ENCODE peak calls at places on chromosomes 6 and 20, in nine cellular contexts. I is WERI-Rb-1; U is right atrium auricular region; Y is fibroblast of lung; W is DND-41; S is upper lobe of left lung; L is ovary; F is psoas muscle; H is CD4-positive, alpha-beta T cell. V is an unnamed sample.

GRCh38 chr6:63197741-63198140 is 13.5 kb upstream of the FKBP1C start:
- DNase-seq in L (no peak), S (no peak), H (no peak), W (no peak), I (no peak), F (no peak), Y (no peak), U (no peak), V (no peak)

GRCh38 chr6:34521463-34522288 is 34.5 kb downstream of the SPDEF start:
- DNase-seq in W (no peak), L (no peak), Y (no peak), H (no peak), F (no peak), I (no peak), U (no peak), S (no peak), V (peak)

GRCh38 chr6:98894810-98895209 is 52.9 kb downstream of the FBXL4 start:
- DNase-seq in U (no peak), Y (peak), F (no peak), H (no peak), W (no peak), S (no peak), I (no peak), L (no peak), V (no peak)

GRCh38 chr6:154766288-154766687 is 33.1 kb downstream of the SCAF8 start:
- DNase-seq in H (no peak), U (no peak), I (no peak), Y (no peak), L (no peak), W (no peak), S (no peak), F (no peak), V (no peak)

GRCh38 chr6:64428186-64428585 is 792.6 kb downstream of the PHF3 start:
- DNase-seq in Y (no peak), S (no peak), H (no peak), I (no peak), U (no peak), F (no peak), W (no peak), L (no peak), V (no peak)

GRCh38 chr20:54608978-54609377 is 133.6 kb downstream of the DOK5 start:
- DNase-seq in F (no peak), I (no peak), H (no peak), W (no peak), S (no peak), U (no peak), L (no peak), Y (no peak), V (no peak)

GRCh38 chr6:33664506-33665057 is 43.5 kb downstream of the ITPR3 start:
- DNase-seq in L (no peak), W (no peak), F (no peak), Y (no peak), H (no peak), U (no peak), S (no peak), I (no peak), V (no peak)

GRCh38 chr6:121885399-121886152 is 450.1 kb downstream of the GJA1 start:
- DNase-seq in H (no peak), S (peak), U (no peak), L (no peak), W (no peak), F (no peak), Y (no peak), I (no peak), V (no peak)

GRCh38 chr20:51126337-51126736 is 103.4 kb upstream of the KCNG1 start:
- DNase-seq in H (no peak), U (no peak), W (no peak), F (no peak), Y (no peak), L (no peak), S (no peak), I (no peak), V (no peak)

GRCh38 chr20:51128198-51128597 is 105.3 kb upstream of the KCNG1 start:
- DNase-seq in W (no peak), H (no peak), L (no peak), F (no peak), I (no peak), S (no peak), U (no peak), Y (peak), V (no peak)

GRCh38 chr20:51127713-51128112 is 104.8 kb upstream of the KCNG1 start:
- DNase-seq in U (no peak), W (no peak), L (no peak), H (no peak), I (no peak), F (no peak), Y (peak), S (no peak), V (no peak)

GRCh38 chr20:51125095-51125494 is 102.2 kb upstream of the KCNG1 start:
- DNase-seq in F (no peak), Y (no peak), H (no peak), I (no peak), W (no peak), S (no peak), L (no peak), U (no peak), V (no peak)

DNA sequence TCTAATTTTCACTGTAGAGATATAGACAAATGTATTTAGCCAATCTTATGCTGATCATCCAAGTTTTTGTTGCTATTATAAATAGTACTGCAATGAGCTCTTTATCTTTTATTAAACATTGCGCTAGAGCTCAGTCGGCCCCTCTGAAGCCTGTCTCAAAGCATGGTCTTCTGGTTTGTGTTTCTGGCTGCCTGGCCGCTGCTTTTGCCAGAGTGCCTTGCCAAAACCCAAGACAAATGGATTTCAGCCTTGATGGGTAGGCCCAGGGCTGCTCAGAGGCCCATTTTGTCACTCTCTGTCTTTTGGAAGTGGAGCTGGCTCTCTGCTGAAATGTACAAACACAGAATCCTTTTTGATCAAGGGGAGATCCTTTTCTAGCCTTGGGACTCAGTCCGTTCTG is 102.9 kb upstream of the KCNG1 start:
- DNase-seq in F (no peak), I (no peak), H (no peak), U (no peak), L (no peak), W (no peak), Y (no peak), S (no peak), V (no peak)
- H3K27ac ChIP-seq in F (no peak), I (no peak), H (no peak), U (no peak), L (no peak), W (no peak), Y (no peak), S (no peak), V (no peak)

DNA sequence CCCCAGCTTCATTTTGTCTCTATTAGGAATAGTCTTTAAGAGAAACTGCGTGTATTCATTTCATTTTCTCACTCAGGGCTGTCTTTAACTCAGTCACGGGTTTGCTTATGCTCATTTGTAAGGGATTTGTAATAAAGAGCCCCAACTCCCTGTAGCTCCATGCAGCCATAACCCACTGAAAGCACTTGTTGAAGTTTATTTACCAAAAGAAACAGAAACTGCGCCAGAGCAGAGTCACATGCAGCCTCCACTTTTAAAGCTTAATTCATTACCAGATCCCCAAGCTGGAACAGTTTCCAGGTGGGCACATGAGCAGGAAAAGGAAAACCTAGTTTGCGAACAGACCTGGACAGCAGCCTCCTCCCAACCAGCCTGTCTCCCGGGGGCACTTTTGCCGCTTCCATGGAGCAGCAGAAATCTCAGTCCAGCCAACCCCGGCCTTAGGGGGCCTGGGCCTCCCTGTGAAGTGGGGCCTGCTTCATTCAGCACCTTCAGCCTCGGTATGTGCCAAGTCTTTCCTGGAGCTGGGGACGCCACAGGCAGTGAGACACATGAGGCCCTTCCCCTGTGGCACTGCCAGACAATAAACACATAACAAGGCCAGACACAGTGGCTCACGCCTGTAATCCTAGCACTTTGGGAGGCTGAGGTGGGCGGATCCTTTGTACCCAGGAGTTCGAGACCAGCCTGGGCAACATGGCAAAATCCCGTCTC is 4.5 kb downstream of the BCAS4 start:
- DNase-seq in U (no peak), Y (no peak), F (no peak), L (no peak), I (no peak), W (no peak), S (no peak), H (no peak), V (no peak)
- H3K27ac ChIP-seq in U (no peak), Y (no peak), F (no peak), L (no peak), I (no peak), W (no peak), S (no peak), H (no peak), V (no peak)

GRCh38 chr20:38472513-38473352 is at the start of gene RALGAPB:
- DNase-seq in F (peak), I (peak), W (peak), L (peak), H (peak), U (peak), Y (peak), S (peak), V (peak)

GRCh38 chr20:38477747-38478146 is 5.1 kb downstream of the RALGAPB start:
- DNase-seq in Y (no peak), S (no peak), H (no peak), W (no peak), U (no peak), I (no peak), L (no peak), F (no peak), V (no peak)

GRCh38 chr20:38471245-38471644 is 1.4 kb upstream of the RALGAPB start:
- DNase-seq in Y (no peak), F (no peak), I (no peak), U (no peak), H (no peak), S (no peak), L (no peak), W (no peak), V (no peak)

GRCh38 chr20:38473353-38473795 is 731 bp downstream of the RALGAPB start:
- DNase-seq in Y (peak), F (no peak), I (no peak), L (no peak), S (peak), U (no peak), W (no peak), H (no peak), V (no peak)

GRCh38 chr20:38471987-38472512 is 593 bp upstream of the RALGAPB start:
- DNase-seq in I (no peak), W (no peak), F (no peak), H (no peak), U (no peak), Y (no peak), S (no peak), L (peak), V (no peak)
- H3K27ac ChIP-seq in I (peak), W (peak), F (peak), H (peak), U (peak), Y (no peak), S (peak), L (no peak), V (peak)

DNA sequence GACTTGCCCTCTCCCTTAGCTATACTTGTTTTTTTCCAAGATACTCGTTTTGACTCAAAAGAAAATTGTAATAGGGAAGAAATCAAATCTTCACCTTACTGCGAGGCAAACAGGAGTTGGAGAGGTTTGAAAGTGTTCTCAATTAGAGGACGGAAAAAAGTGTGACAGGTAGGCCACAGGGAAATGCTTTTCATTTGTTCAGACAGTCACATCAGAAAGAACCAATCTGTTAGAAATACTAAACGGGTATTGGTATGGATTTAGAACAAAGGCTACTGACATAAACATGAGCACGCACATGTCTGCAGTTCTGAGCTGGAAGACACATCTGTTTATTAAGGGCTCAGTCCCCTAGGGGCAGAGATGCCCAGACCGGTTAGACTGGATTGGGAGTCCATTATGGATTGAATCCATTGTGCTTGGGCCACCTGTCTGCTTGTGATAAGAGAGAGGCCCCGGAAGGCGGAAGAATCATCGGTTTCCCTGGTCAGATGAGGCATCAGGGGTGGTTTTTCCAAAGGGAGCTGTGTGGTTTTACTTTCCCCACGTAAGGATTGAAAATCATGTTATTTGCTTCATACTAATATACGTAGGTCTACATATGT is 220.9 kb upstream of the MYLIP start:
- DNase-seq in Y (no peak), S (no peak), F (no peak), U (no peak), H (no peak), I (no peak), W (no peak), L (no peak), V (no peak)
- H3K27ac ChIP-seq in Y (no peak), S (no peak), F (no peak), U (no peak), H (no peak), I (no peak), W (no peak), L (no peak), V (no peak)

V was measured in dorsolateral prefrontal cortex.